ENCODE peak calls at places on chromosomes 5 and 9, in four cellular contexts. Q, K, C and P are unnamed samples.

GRCh38 chr5:124206540-124206939 is 539.9 kb downstream of the ZNF608 start:
- DNase-seq in Q (no peak), K (no peak), C (no peak), P (no peak)

GRCh38 chr9:133362359-133363044 is 6.2 kb downstream of the SURF2 start:
- DNase-seq in Q (no peak), K (no peak), C (no peak), P (no peak)

GRCh38 chr5:18744990-18745590 is 1110.8 kb downstream of the TAF11L14 start:
- DNase-seq in Q (no peak), K (no peak), C (no peak), P (no peak)

GRCh38 chr9:80410106-80410505 is 838.3 kb downstream of the TLE4 start:
- DNase-seq in Q (no peak), K (peak; percentile 31), C (no peak), P (no peak)

GRCh38 chr5:177984565-177985166 is 11.4 kb downstream of the PROP1 start:
- DNase-seq in Q (no peak), K (no peak), C (no peak), P (no peak)

GRCh38 chr9:93092171-93092991 is 3.6 kb upstream of the CARD19 start:
- DNase-seq in Q (no peak), K (peak; percentile 16), C (no peak), P (peak; percentile 43)

GRCh38 chr9:92186631-92187030 is 71.4 kb upstream of the SPTLC1 start:
- DNase-seq in Q (no peak), K (no peak), C (no peak), P (no peak)

GRCh38 chr9:99635032-99635431 is 186.7 kb upstream of the NR4A3 start:
- DNase-seq in Q (no peak), K (no peak), C (no peak), P (no peak)

GRCh38 chr5:108564441-108564840 is 182.5 kb upstream of the FBXL17 start:
- DNase-seq in Q (no peak), K (no peak), C (no peak), P (no peak)

GRCh38 chr9:79945495-79945894 is 373.7 kb downstream of the TLE4 start:
- DNase-seq in Q (no peak), K (no peak), C (no peak), P (no peak)

GRCh38 chr9:87681271-87682061 is 44.5 kb upstream of the CTSL start:
- DNase-seq in Q (no peak), K (no peak), C (no peak), P (no peak)

GRCh38 chr9:97441729-97442128 is 29.8 kb downstream of the TDRD7 start:
- DNase-seq in Q (no peak), K (no peak), C (no peak), P (no peak)

GRCh38 chr9:123617286-123617685 is 261.3 kb downstream of the CRB2 start:
- DNase-seq in Q (no peak), K (no peak), C (no peak), P (no peak)

GRCh38 chr5:59715228-59715627 is 178.3 kb downstream of the PDE4D start:
- DNase-seq in Q (no peak), K (no peak), C (no peak), P (no peak)

GRCh38 chr5:81125959-81126358 is 107.2 kb upstream of the CKMT2 start:
- DNase-seq in Q (no peak), K (no peak), C (no peak), P (peak; percentile 80)

GRCh38 chr9:105858877-105859276 is 164.5 kb downstream of the TMEM38B start:
- DNase-seq in Q (no peak), K (no peak), C (no peak), P (no peak)

GRCh38 chr5:140587495-140587894 is 22.9 kb downstream of the SLC35A4 start:
- DNase-seq in Q (no peak), K (no peak), C (no peak), P (no peak)

GRCh38 chr9:110729628-110730027 is 61.0 kb downstream of the MUSK start:
- DNase-seq in Q (no peak), K (no peak), C (no peak), P (no peak)

GRCh38 chr5:141866111-141866510 is 12.1 kb downstream of the PCDH1 start:
- DNase-seq in Q (no peak), K (no peak), C (no peak), P (no peak)

GRCh38 chr9:106529616-106530015 is 333.4 kb upstream of the ZNF462 start:
- DNase-seq in Q (no peak), K (no peak), C (no peak), P (no peak)

GRCh38 chr9:981491-981898 is 5.0 kb downstream of the DMRT3 start:
- DNase-seq in Q (no peak), K (no peak), C (no peak), P (no peak)

GRCh38 chr9:99825158-99826046 is 3.7 kb downstream of the NR4A3 start:
- DNase-seq in Q (no peak), K (no peak), C (no peak), P (peak; percentile 57)

GRCh38 chr9:91421987-91422765 is 1.5 kb downstream of the NFIL3 start:
- DNase-seq in Q (peak; percentile 12), K (peak; percentile 72), C (peak; percentile 44), P (no peak)

GRCh38 chr5:164649266-164649665 is 1143.8 kb downstream of the MAT2B start:
- DNase-seq in Q (no peak), K (no peak), C (no peak), P (no peak)

GRCh38 chr9:109108318-109108717 is 11.4 kb downstream of the TMEM245 start:
- DNase-seq in Q (no peak), K (no peak), C (no peak), P (no peak)

GRCh38 chr9:127360829-127361228 is 36.1 kb upstream of the SLC2A8 start:
- DNase-seq in Q (peak; percentile 40), K (no peak), C (no peak), P (no peak)

GRCh38 chr9:109129470-109130197 is 9.9 kb upstream of the TMEM245 start:
- DNase-seq in Q (no peak), K (no peak), C (no peak), P (no peak)

GRCh38 chr5:98570010-98570409 is 203.5 kb upstream of the RGMB start:
- DNase-seq in Q (no peak), K (no peak), C (no peak), P (no peak)

GRCh38 chr5:132369471-132370240 is at the start of gene SLC22A5:
- DNase-seq in Q (peak; percentile 62), K (peak; percentile 61), C (peak; percentile 61), P (peak; percentile 88)

GRCh38 chr9:131276891-131277672 is 772 bp upstream of the FAM78A start:
- DNase-seq in Q (no peak), K (no peak), C (no peak), P (peak; percentile 44)

GRCh38 chr9:133148351-133149129 is 15.2 kb downstream of the GBGT1 start:
- DNase-seq in Q (peak; percentile 40), K (peak; percentile 62), C (no peak), P (peak; percentile 66)

GRCh38 chr5:149938791-149939358 is 5.7 kb downstream of the PDE6A start:
- DNase-seq in Q (peak; percentile 88), K (peak; percentile 90), C (no peak), P (no peak)

GRCh38 chr5:137342764-137343163 is 156.4 kb downstream of the SPOCK1 start:
- DNase-seq in Q (no peak), K (no peak), C (no peak), P (no peak)

GRCh38 chr9:71383308-71383707 is 261.9 kb upstream of the TRPM3 start:
- DNase-seq in Q (no peak), K (no peak), C (no peak), P (no peak)

GRCh38 chr9:128819716-128820664 is 1.7 kb downstream of the ENDOG start:
- DNase-seq in Q (no peak), K (no peak), C (no peak), P (peak; percentile 62)

GRCh38 chr5:38751103-38751502 is 94.7 kb upstream of the OSMR start:
- DNase-seq in Q (no peak), K (no peak), C (no peak), P (no peak)
- TF ChIP-seq CTCF in Q (no peak), K (no peak), C (no peak), P (no peak)

GRCh38 chr5:180810210-180811011 is 7.8 kb upstream of the MGAT1 start:
- DNase-seq in Q (peak; percentile 87), K (peak; percentile 98), C (peak; percentile 96), P (peak; percentile 99)

GRCh38 chr5:180808461-180809000 is 5.9 kb upstream of the MGAT1 start:
- DNase-seq in Q (no peak), K (peak; percentile 15), C (no peak), P (no peak)

GRCh38 chr5:180811012-180811622 is 8.5 kb upstream of the MGAT1 start:
- DNase-seq in Q (no peak), K (peak; percentile 13), C (no peak), P (no peak)

GRCh38 chr5:180807654-180808414 is 5.2 kb upstream of the MGAT1 start:
- DNase-seq in Q (no peak), K (peak; percentile 14), C (no peak), P (no peak)

DNA sequence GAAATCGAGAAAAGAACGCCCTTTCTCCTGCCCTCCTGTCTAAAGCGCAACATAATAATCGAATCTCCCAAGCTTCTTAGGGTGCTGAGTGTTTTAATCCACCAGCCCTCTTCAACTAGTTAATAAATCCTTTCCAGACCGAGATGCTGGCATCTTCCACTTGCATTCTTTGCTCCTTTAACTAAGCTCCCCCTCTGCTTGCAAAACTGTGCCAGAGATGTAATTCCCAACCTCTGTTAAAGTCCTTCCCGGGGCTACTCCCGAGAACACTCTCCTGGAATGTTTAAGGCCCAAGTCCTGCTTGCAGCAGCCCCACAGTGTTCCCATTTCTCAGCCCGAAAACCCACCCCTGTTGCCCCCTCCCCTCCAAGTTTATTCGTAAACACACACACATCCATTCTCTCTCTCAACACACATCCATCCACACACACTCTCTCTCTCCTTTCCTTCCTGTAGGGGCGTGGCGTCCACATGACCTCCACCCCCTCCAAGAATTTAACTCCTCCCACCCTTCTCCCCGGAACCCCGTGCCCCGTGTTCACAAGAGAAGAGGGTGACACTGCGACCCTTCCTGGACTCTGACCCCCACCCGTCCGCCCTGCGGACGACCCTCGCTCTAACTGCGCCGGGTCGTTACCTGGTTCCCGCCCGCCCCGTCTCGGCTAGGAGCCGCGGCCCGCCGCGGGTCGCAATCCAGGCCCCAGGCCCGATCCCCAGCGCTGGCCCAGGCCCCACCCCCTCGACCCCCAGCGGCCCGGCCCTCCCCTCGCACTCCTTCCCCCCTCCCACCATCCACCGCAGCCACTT is 7.0 kb upstream of the MGAT1 start:
- DNase-seq in Q (peak; percentile 93), K (peak; percentile 93), C (peak; percentile 88), P (peak; percentile 92)
- TF ChIP-seq POLR2A in Q (peak; percentile 48), K (no peak), C (no peak), P (no peak)

GRCh38 chr5:157343842-157344790 is 78.2 kb downstream of the CYFIP2 start:
- DNase-seq in Q (no peak), K (no peak), C (peak; percentile 15), P (no peak)

GRCh38 chr5:157345485-157345884 is 79.6 kb downstream of the CYFIP2 start:
- DNase-seq in Q (no peak), K (no peak), C (no peak), P (no peak)

GRCh38 chr5:157339409-157339808 is 73.5 kb downstream of the CYFIP2 start:
- DNase-seq in Q (no peak), K (no peak), C (no peak), P (no peak)

GRCh38 chr5:157345067-157345466 is 79.1 kb downstream of the CYFIP2 start:
- DNase-seq in Q (no peak), K (no peak), C (no peak), P (no peak)

GRCh38 chr5:157342822-157343402 is 77.0 kb downstream of the CYFIP2 start:
- DNase-seq in Q (peak; percentile 71), K (peak; percentile 25), C (no peak), P (no peak)
- TF ChIP-seq CTCF in Q (peak; percentile 52), K (peak; percentile 19), C (peak; percentile 42), P (peak; percentile 38)

GRCh38 chr5:159909126-159909525 is 7.2 kb upstream of the ADRA1B start:
- DNase-seq in Q (no peak), K (no peak), C (no peak), P (no peak)
- TF ChIP-seq POLR2A in Q (no peak), K (no peak), C (no peak), P (no peak)

GRCh38 chr5:42514759-42515158 is 91.5 kb downstream of the GHR start:
- DNase-seq in Q (no peak), K (no peak), C (peak; percentile 76), P (no peak)
- TF ChIP-seq CTCF in Q (no peak), K (no peak), C (peak; percentile 52), P (peak; percentile 46)